ENCODE peak calls at places on chromosomes 11 and 22, in eight cellular contexts. One of them, this sample, is unnamed. For H3K9me3 and H3K27me3, the result is how much of the 10 kb centered on the place peaks cover.

GRCh38 chr22:30949934-30950660 is 18.5 kb downstream of the MORC2 start:
- DNase-seq in Caco-2: no peak
- DNase-seq in pancreas: no peak
- DNase-seq in left lung: no peak
- DNase-seq in aorta: no peak
- DNase-seq in HAP-1: no peak
- DNase-seq in spleen: no peak
- DNase-seq in PC-3: no peak
- DNase-seq in this sample: no peak

GRCh38 chr11:13127161-13127560 is 118.0 kb downstream of the RASSF10 start:
- DNase-seq in pancreas: no peak
- DNase-seq in aorta: no peak
- DNase-seq in left lung: no peak
- DNase-seq in PC-3: no peak
- DNase-seq in HAP-1: no peak
- DNase-seq in spleen: no peak
- DNase-seq in Caco-2: no peak
- DNase-seq in this sample: no peak

GRCh38 chr11:130499828-130500227 is 51.4 kb downstream of the ADAMTS15 start:
- DNase-seq in Caco-2: no peak
- DNase-seq in pancreas: no peak
- DNase-seq in aorta: no peak
- DNase-seq in HAP-1: no peak
- DNase-seq in left lung: no peak
- DNase-seq in spleen: no peak
- DNase-seq in PC-3: no peak
- DNase-seq in this sample: no peak

GRCh38 chr11:116515666-116516184 is 257.1 kb downstream of the BUD13 start:
- DNase-seq in spleen: no peak
- DNase-seq in HAP-1: no peak
- DNase-seq in aorta: no peak
- DNase-seq in PC-3: no peak
- DNase-seq in pancreas: no peak
- DNase-seq in left lung: no peak
- DNase-seq in Caco-2: no peak
- DNase-seq in this sample: no peak

GRCh38 chr11:110453684-110454354 is 24.1 kb downstream of the FDX1 start:
- DNase-seq in PC-3: no peak
- DNase-seq in HAP-1: no peak
- DNase-seq in aorta: no peak
- DNase-seq in Caco-2: no peak
- DNase-seq in pancreas: no peak
- DNase-seq in left lung: no peak
- DNase-seq in spleen: no peak
- DNase-seq in this sample: no peak

GRCh38 chr11:62921201-62921572 is at the start of gene CHRM1:
- DNase-seq in Caco-2: no peak
- DNase-seq in pancreas: peak
- DNase-seq in spleen: peak
- DNase-seq in PC-3: peak
- DNase-seq in aorta: peak
- DNase-seq in left lung: no peak
- DNase-seq in HAP-1: no peak
- DNase-seq in this sample: no peak

GRCh38 chr11:77202941-77203900 is 75.2 kb downstream of the MYO7A start:
- DNase-seq in PC-3: no peak
- DNase-seq in pancreas: peak
- DNase-seq in Caco-2: no peak
- DNase-seq in spleen: peak
- DNase-seq in aorta: peak
- DNase-seq in HAP-1: no peak
- DNase-seq in left lung: peak
- DNase-seq in this sample: peak

GRCh38 chr22:31753005-31753633 is 700 bp upstream of the DEPDC5 start:
- DNase-seq in PC-3: peak
- DNase-seq in pancreas: peak
- DNase-seq in left lung: peak
- DNase-seq in aorta: no peak
- DNase-seq in HAP-1: peak
- DNase-seq in spleen: peak
- DNase-seq in Caco-2: peak
- DNase-seq in this sample: peak

GRCh38 chr11:26043665-26044064 is 288.3 kb upstream of the ANO3 start:
- DNase-seq in spleen: no peak
- DNase-seq in aorta: no peak
- DNase-seq in pancreas: no peak
- DNase-seq in HAP-1: no peak
- DNase-seq in PC-3: no peak
- DNase-seq in left lung: no peak
- DNase-seq in Caco-2: no peak
- DNase-seq in this sample: no peak

GRCh38 chr11:37616291-37616690 is 1018.3 kb upstream of the RAG2 start:
- DNase-seq in left lung: no peak
- DNase-seq in spleen: no peak
- DNase-seq in Caco-2: no peak
- DNase-seq in PC-3: no peak
- DNase-seq in HAP-1: no peak
- DNase-seq in aorta: no peak
- DNase-seq in pancreas: no peak
- DNase-seq in this sample: peak

GRCh38 chr11:96246718-96247540 is 96.1 kb downstream of the MAML2 start:
- DNase-seq in Caco-2: no peak
- DNase-seq in spleen: no peak
- DNase-seq in pancreas: no peak
- DNase-seq in left lung: no peak
- DNase-seq in aorta: no peak
- DNase-seq in HAP-1: no peak
- DNase-seq in PC-3: peak
- DNase-seq in this sample: peak

GRCh38 chr11:46808804-46809431 is 37.2 kb downstream of the CKAP5 start:
- DNase-seq in HAP-1: peak
- DNase-seq in aorta: no peak
- DNase-seq in spleen: no peak
- DNase-seq in PC-3: peak
- DNase-seq in left lung: no peak
- DNase-seq in Caco-2: peak
- DNase-seq in pancreas: no peak
- DNase-seq in this sample: no peak

GRCh38 chr11:36391062-36391461 is 95.0 kb downstream of the PRR5L start:
- DNase-seq in left lung: peak
- DNase-seq in spleen: no peak
- DNase-seq in Caco-2: no peak
- DNase-seq in pancreas: no peak
- DNase-seq in HAP-1: no peak
- DNase-seq in aorta: no peak
- DNase-seq in PC-3: no peak
- DNase-seq in this sample: no peak

GRCh38 chr11:57392421-57393105 is 2.1 kb upstream of the PRG2 start:
- DNase-seq in Caco-2: no peak
- DNase-seq in pancreas: no peak
- DNase-seq in PC-3: no peak
- DNase-seq in aorta: no peak
- DNase-seq in spleen: no peak
- DNase-seq in left lung: no peak
- DNase-seq in HAP-1: no peak
- DNase-seq in this sample: no peak

GRCh38 chr11:75126564-75126963 is 24.3 kb upstream of the SLCO2B1 start:
- DNase-seq in HAP-1: no peak
- DNase-seq in Caco-2: no peak
- DNase-seq in left lung: no peak
- DNase-seq in PC-3: no peak
- DNase-seq in pancreas: no peak
- DNase-seq in aorta: no peak
- DNase-seq in spleen: no peak
- DNase-seq in this sample: no peak

GRCh38 chr11:106077609-106078517 is at the start of gene AASDHPPT:
- DNase-seq in aorta: no peak
- DNase-seq in HAP-1: peak
- DNase-seq in pancreas: peak
- DNase-seq in Caco-2: peak
- DNase-seq in left lung: no peak
- DNase-seq in PC-3: peak
- DNase-seq in spleen: no peak
- DNase-seq in this sample: peak

DNA sequence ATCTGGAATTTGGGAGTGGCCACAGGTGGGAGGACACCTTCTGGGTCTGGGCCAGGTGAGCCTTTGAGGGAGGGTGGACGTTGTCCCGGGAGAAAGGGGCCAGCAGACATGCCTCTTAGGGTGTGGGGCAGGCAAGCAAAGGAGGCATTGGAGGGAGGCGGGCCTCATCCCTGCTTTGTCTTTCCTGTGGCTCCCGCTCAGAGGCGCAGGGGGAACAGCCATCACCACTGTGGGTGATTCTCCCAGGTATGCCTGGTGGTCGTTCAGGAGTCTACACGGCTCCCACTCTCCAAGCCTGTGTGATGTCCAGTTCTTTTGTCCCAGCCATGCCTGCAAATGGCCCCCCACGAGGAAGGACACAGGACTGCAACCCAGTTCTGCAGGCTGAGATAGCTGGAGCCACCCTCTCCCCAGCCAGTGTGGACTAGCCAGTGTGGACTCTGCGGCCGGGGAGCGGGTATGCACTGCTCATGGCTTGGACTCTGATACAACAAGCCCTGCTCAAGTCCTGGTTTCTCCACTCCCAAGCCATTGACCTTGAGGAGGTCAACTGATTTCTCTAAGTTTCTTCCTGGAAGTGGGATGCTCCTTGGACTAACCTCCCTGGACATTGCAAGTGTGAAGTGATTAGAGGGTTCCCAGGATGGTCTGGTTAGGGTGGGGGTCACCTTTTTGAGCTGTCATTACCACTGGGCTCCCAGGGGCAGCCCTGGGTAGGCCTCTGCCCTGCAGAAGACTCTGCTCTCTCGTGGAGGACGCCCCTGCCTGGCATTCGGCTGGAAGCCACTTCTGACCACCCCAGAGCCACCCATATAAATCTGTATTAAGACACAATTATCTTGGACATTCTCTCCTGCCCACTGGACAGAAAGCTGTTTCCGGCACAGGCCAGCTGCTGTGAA is 1151.2 kb downstream of the BRD1 start:
- DNase-seq in aorta: no peak
- DNase-seq in pancreas: no peak
- DNase-seq in PC-3: no peak
- DNase-seq in HAP-1: no peak
- DNase-seq in Caco-2: no peak
- DNase-seq in spleen: no peak
- DNase-seq in left lung: no peak
- DNase-seq in this sample: no peak
- H3K9me3 ChIP-seq in aorta: under half
- H3K9me3 ChIP-seq in pancreas: under half
- H3K9me3 ChIP-seq in PC-3: under half
- H3K9me3 ChIP-seq in HAP-1: under half
- H3K9me3 ChIP-seq in Caco-2: under half
- H3K9me3 ChIP-seq in spleen: under half
- H3K9me3 ChIP-seq in left lung: under half
- H3K9me3 ChIP-seq in this sample: under half

GRCh38 chr11:66986178-66986545 is 11.1 kb downstream of the C11orf86 start:
- DNase-seq in left lung: no peak
- DNase-seq in Caco-2: no peak
- DNase-seq in spleen: no peak
- DNase-seq in pancreas: no peak
- DNase-seq in PC-3: no peak
- DNase-seq in HAP-1: no peak
- DNase-seq in aorta: no peak
- DNase-seq in this sample: peak

GRCh38 chr11:66988238-66988637 is 13.1 kb downstream of the C11orf86 start:
- DNase-seq in spleen: no peak
- DNase-seq in PC-3: no peak
- DNase-seq in aorta: no peak
- DNase-seq in pancreas: no peak
- DNase-seq in left lung: no peak
- DNase-seq in Caco-2: no peak
- DNase-seq in HAP-1: no peak
- DNase-seq in this sample: peak

GRCh38 chr11:66987158-66987620 is 12.1 kb downstream of the C11orf86 start:
- DNase-seq in left lung: no peak
- DNase-seq in aorta: no peak
- DNase-seq in spleen: no peak
- DNase-seq in pancreas: no peak
- DNase-seq in HAP-1: no peak
- DNase-seq in Caco-2: no peak
- DNase-seq in PC-3: no peak
- DNase-seq in this sample: peak

GRCh38 chr11:66996609-66997273 is 21.6 kb downstream of the C11orf86 start:
- DNase-seq in PC-3: no peak
- DNase-seq in left lung: no peak
- DNase-seq in pancreas: no peak
- DNase-seq in HAP-1: no peak
- DNase-seq in aorta: no peak
- DNase-seq in spleen: no peak
- DNase-seq in Caco-2: peak
- DNase-seq in this sample: peak

GRCh38 chr11:66992041-66992440 is 16.9 kb downstream of the C11orf86 start:
- DNase-seq in HAP-1: no peak
- DNase-seq in aorta: no peak
- DNase-seq in pancreas: no peak
- DNase-seq in left lung: no peak
- DNase-seq in PC-3: no peak
- DNase-seq in spleen: no peak
- DNase-seq in Caco-2: no peak
- DNase-seq in this sample: no peak
- H3K4me3 ChIP-seq in HAP-1: no peak
- H3K4me3 ChIP-seq in aorta: no peak
- H3K4me3 ChIP-seq in pancreas: no peak
- H3K4me3 ChIP-seq in left lung: no peak
- H3K4me3 ChIP-seq in PC-3: no peak
- H3K4me3 ChIP-seq in spleen: no peak
- H3K4me3 ChIP-seq in Caco-2: no peak
- H3K4me3 ChIP-seq in this sample: no peak

GRCh38 chr11:124825876-124826275 is 25.7 kb upstream of the MSANTD2 start:
- DNase-seq in left lung: no peak
- DNase-seq in pancreas: no peak
- DNase-seq in spleen: no peak
- DNase-seq in HAP-1: no peak
- DNase-seq in PC-3: no peak
- DNase-seq in Caco-2: no peak
- DNase-seq in aorta: no peak
- DNase-seq in this sample: no peak

GRCh38 chr11:124823512-124824376 is 23.5 kb upstream of the MSANTD2 start:
- DNase-seq in PC-3: peak
- DNase-seq in pancreas: no peak
- DNase-seq in spleen: no peak
- DNase-seq in left lung: peak
- DNase-seq in Caco-2: peak
- DNase-seq in HAP-1: no peak
- DNase-seq in aorta: no peak
- DNase-seq in this sample: no peak
- H3K27me3 ChIP-seq in PC-3: under half
- H3K27me3 ChIP-seq in pancreas: under half
- H3K27me3 ChIP-seq in spleen: under half
- H3K27me3 ChIP-seq in left lung: under half
- H3K27me3 ChIP-seq in Caco-2: under half
- H3K27me3 ChIP-seq in HAP-1: under half
- H3K27me3 ChIP-seq in aorta: under half
- H3K27me3 ChIP-seq in this sample: under half

DNA sequence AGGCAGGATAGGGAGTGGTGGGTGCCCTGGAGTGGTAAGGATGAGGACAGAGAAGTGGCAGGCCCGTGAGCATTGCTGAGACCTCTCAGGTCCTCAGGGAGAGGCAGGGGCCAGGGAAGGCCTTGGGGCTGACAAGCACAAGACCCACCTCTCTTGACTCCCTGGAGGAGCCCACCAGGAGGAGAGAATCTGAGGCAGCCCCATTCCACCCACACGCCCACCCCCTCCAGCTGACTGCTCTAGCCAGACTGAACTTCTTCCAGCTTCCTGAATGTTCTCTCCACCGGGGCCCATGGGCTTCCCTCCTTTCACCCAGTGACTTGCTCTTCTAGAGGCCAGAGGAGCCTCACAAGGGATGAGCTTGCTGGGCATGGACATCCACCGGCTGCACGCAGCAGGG is 1403.0 kb downstream of the BRD1 start:
- DNase-seq in PC-3: no peak
- DNase-seq in left lung: no peak
- DNase-seq in Caco-2: no peak
- DNase-seq in HAP-1: no peak
- DNase-seq in aorta: no peak
- DNase-seq in spleen: no peak
- DNase-seq in pancreas: no peak
- DNase-seq in this sample: peak
- H3K9me3 ChIP-seq in PC-3: under half
- H3K9me3 ChIP-seq in left lung: under half
- H3K9me3 ChIP-seq in Caco-2: under half
- H3K9me3 ChIP-seq in HAP-1: under half
- H3K9me3 ChIP-seq in aorta: under half
- H3K9me3 ChIP-seq in spleen: under half
- H3K9me3 ChIP-seq in pancreas: under half
- H3K9me3 ChIP-seq in this sample: under half